ENCODE peak calls at places on chromosomes 6 and 20, in four cellular contexts. R is left ventricle myocardium inferior, V is endodermal cell, A is psoas muscle. X is an unnamed sample.
A peak's percentile ranks its signal among the peaks of the same experiment; 100 is the strongest.

GRCh38 chr6:122381494-122382083 is 17.9 kb upstream of the HSF2 start:
- DNase-seq in R (peak; percentile 20), V (peak; percentile 82), A (peak; percentile 18), X (peak; percentile 59)

GRCh38 chr20:52805892-52806291 is 166.3 kb upstream of the TSHZ2 start:
- DNase-seq in R (no peak), A (no peak), V (no peak), X (no peak)

GRCh38 chr20:34362502-34363061 is 491 bp upstream of the ITCH start:
- DNase-seq in A (no peak), R (no peak), V (no peak), X (no peak)

GRCh38 chr6:163485388-163485851 is 70.9 kb downstream of the QKI start:
- DNase-seq in V (no peak), R (no peak), A (no peak), X (no peak)

GRCh38 chr6:55955684-55956083 is 80.3 kb upstream of the BMP5 start:
- DNase-seq in V (no peak), A (no peak), R (no peak), X (no peak)

GRCh38 chr6:3355358-3356055 is 96.8 kb downstream of the PSMG4 start:
- DNase-seq in R (no peak), A (peak; percentile 55), V (peak; percentile 68), X (peak; percentile 35)

GRCh38 chr6:41334482-41335023 is 855 bp upstream of the NCR2 start:
- DNase-seq in A (no peak), R (no peak), V (no peak), X (no peak)

GRCh38 chr20:23966298-23966697 is 22.3 kb downstream of the GGTLC1 start:
- DNase-seq in R (no peak), V (no peak), A (no peak), X (no peak)

GRCh38 chr20:38426498-38426897 is 8.6 kb downstream of the SNHG17 start:
- DNase-seq in V (no peak), A (no peak), R (no peak), X (no peak)

GRCh38 chr20:38427655-38428023 is 7.5 kb downstream of the SNHG17 start:
- DNase-seq in A (no peak), V (no peak), R (no peak), X (no peak)

GRCh38 chr20:38430679-38431325 is 4.3 kb downstream of the SNHG17 start:
- DNase-seq in A (no peak), V (no peak), R (no peak), X (no peak)

GRCh38 chr20:38429301-38429700 is 5.8 kb downstream of the SNHG17 start:
- DNase-seq in R (no peak), A (no peak), V (no peak), X (no peak)

DNA sequence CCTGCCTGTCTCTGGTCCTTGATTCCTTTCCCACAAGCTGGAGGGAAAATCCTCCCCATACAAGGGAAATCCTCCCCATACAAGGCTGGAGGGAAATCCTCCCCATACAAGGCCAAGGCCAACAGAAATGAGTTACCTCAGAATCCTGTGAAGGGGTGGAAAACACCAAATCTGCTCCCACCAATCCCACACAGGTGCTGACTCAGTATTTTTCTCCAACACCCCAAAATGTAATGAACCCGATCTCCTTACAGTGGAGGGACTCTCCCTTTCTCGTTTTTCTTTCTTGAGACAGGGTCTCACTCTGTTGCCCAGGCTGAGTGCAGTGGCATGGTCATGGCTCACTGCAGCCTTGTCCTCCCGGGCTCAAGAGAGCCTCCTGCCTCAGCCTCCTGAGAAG is 6.3 kb downstream of the SNHG17 start:
- DNase-seq in A (no peak), V (no peak), R (no peak), X (no peak)
- H3K4me1 ChIP-seq in A (peaks cover 13% of the 10 kb centered on the region), V (no peaks in the 10 kb centered on the region), R (peaks cover 16% of the 10 kb centered on the region), X (no peaks in the 10 kb centered on the region)

GRCh38 chr6:161031721-161032495 is 40.3 kb downstream of the MAP3K4 start:
- DNase-seq in A (no peak), R (no peak), V (no peak), X (no peak)
- H3K4me1 ChIP-seq in A (peaks cover 28% of the 10 kb centered on the region), R (peaks cover 35% of the 10 kb centered on the region), V (no peaks in the 10 kb centered on the region), X (peaks cover 13% of the 10 kb centered on the region)

DNA sequence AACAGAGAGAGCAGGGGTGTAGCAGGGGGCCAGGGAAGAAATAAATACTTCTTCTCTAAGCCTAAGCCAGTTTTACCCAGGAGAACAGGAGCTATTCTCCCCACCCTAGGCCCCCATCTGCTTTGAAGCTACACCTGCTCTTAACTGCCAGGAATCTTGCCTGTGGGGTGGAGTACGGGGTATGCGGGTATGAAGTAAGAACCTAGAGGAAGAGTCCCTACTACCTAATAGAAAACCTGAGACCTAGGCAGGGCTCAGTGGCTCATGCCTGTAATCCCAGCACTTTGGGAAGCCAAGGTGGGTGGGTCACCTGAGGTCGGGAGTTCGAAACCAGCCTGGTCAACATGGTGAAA is 1.6 kb downstream of the SLC29A1 start:
- DNase-seq in V (no peak), R (no peak), A (no peak), X (no peak)
- H3K4me1 ChIP-seq in V (peaks cover 10% of the 10 kb centered on the region), R (peaks cover 97% of the 10 kb centered on the region), A (peaks cover 67% of the 10 kb centered on the region), X (peaks cover 5% of the 10 kb centered on the region)

GRCh38 chr6:45969026-45969425 is 46.6 kb downstream of the CLIC5 start:
- DNase-seq in R (no peak), V (no peak), A (no peak), X (no peak)

GRCh38 chr6:45967363-45967762 is 48.3 kb downstream of the CLIC5 start:
- DNase-seq in A (no peak), V (no peak), R (no peak), X (no peak)

GRCh38 chr6:45971287-45971686 is 44.4 kb downstream of the CLIC5 start:
- DNase-seq in V (no peak), A (no peak), R (no peak), X (no peak)

GRCh38 chr6:45970326-45970725 is 45.3 kb downstream of the CLIC5 start:
- DNase-seq in V (no peak), R (no peak), A (no peak), X (peak; percentile 40)

DNA sequence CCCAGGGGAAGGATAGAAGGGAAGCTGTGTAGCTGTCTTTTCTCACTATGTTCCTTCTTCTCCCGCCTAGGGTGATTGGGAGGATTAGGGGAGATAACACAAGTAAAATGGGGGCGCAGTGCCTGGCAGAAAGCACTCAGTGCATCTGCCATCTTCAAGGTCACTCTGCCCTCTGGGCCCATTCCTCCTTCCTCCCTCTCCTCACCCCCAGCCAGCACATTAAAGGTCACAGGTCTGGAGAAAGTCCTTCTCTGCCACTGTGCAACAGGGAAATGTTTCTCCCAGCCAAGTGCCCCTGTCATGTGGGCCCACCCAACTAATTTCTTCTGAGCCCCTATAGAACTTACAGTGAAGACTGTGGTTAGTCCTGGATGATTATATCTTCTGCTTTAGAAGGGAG is 45.8 kb downstream of the CLIC5 start:
- DNase-seq in A (no peak), V (no peak), R (no peak), X (no peak)
- H3K4me1 ChIP-seq in A (peaks cover 75% of the 10 kb centered on the region), V (peaks cover 16% of the 10 kb centered on the region), R (peaks cover 98% of the 10 kb centered on the region), X (peaks cover 6% of the 10 kb centered on the region)

GRCh38 chr6:108574457-108575149 is 13.9 kb downstream of the FOXO3 start:
- DNase-seq in R (no peak), V (no peak), A (no peak), X (no peak)
- H3K4me1 ChIP-seq in R (peaks cover 93% of the 10 kb centered on the region), V (no peaks in the 10 kb centered on the region), A (peaks cover 74% of the 10 kb centered on the region), X (peaks cover 5% of the 10 kb centered on the region)

X was measured in small intestine.